ENCODE peak calls at places on chromosomes 5 and 9, in eight cellular contexts. Q is neural progenitor cell, B is DND-41, Y is mesenchymal stem cell, W is hepatocyte, M is IMR-90, Z is SK-N-SH, D is astrocyte. X is an unnamed sample.

GRCh38 chr9:83981126-83981871 is 694 bp downstream of the RMI1 start:
- DNase-seq in Q (peak), B (peak), Y (peak), W (peak), M (peak), Z (peak), D (peak), X (peak)

GRCh38 chr5:108259306-108259705 is 122.6 kb downstream of the FBXL17 start:
- DNase-seq in Q (peak), B (no peak), Y (peak), W (peak), M (peak), Z (no peak), D (peak), X (no peak)

GRCh38 chr5:154287136-154287535 is 96.6 kb downstream of the GALNT10 start:
- DNase-seq in Q (peak), B (no peak), Y (peak), W (peak), M (peak), Z (no peak), D (peak), X (no peak)

GRCh38 chr9:117315236-117315635 is 99.6 kb downstream of the ASTN2 start:
- DNase-seq in Q (no peak), B (no peak), Y (no peak), W (no peak), M (no peak), Z (no peak), D (no peak), X (no peak)

GRCh38 chr9:34405719-34406118 is 29.0 kb upstream of the MYORG start:
- DNase-seq in Q (no peak), B (no peak), Y (peak), W (no peak), M (peak), Z (no peak), D (peak), X (peak)

GRCh38 chr5:92513067-92513466 is 1068.0 kb downstream of the NR2F1-AS1 start:
- DNase-seq in Q (no peak), B (no peak), Y (no peak), W (no peak), M (peak), Z (no peak), D (no peak), X (no peak)

GRCh38 chr9:93012998-93013855 is 45.3 kb upstream of the SUSD3 start:
- DNase-seq in Q (no peak), B (no peak), Y (no peak), W (no peak), M (no peak), Z (peak), D (no peak), X (peak)

GRCh38 chr5:152686931-152687330 is 281.9 kb upstream of the NMUR2 start:
- DNase-seq in Q (peak), B (no peak), Y (no peak), W (no peak), M (no peak), Z (no peak), D (peak), X (no peak)

GRCh38 chr5:168600409-168600808 is 21.2 kb upstream of the PANK3 start:
- DNase-seq in Q (peak), B (no peak), Y (no peak), W (peak), M (no peak), Z (peak), D (no peak), X (no peak)

GRCh38 chr5:155773680-155774079 is 553.3 kb upstream of the SGCD start:
- DNase-seq in Q (no peak), B (no peak), Y (no peak), W (no peak), M (no peak), Z (no peak), D (no peak), X (no peak)

GRCh38 chr5:7872517-7873149 is 3.7 kb downstream of the MTRR start:
- DNase-seq in Q (no peak), B (no peak), Y (no peak), W (no peak), M (peak), Z (no peak), D (no peak), X (no peak)

GRCh38 chr5:95779611-95780010 is 42.9 kb downstream of the GLRX start:
- DNase-seq in Q (no peak), B (no peak), Y (peak), W (no peak), M (peak), Z (no peak), D (peak), X (no peak)

GRCh38 chr9:108836771-108837170 is 19.0 kb downstream of the ACTL7B start:
- DNase-seq in Q (peak), B (no peak), Y (no peak), W (no peak), M (no peak), Z (no peak), D (peak), X (no peak)

GRCh38 chr5:128711216-128711615 is 173.2 kb upstream of the FBN2 start:
- DNase-seq in Q (no peak), B (no peak), Y (no peak), W (no peak), M (no peak), Z (no peak), D (no peak), X (peak)

GRCh38 chr5:116571568-116572321 is 2.9 kb downstream of the SEMA6A start:
- DNase-seq in Q (peak), B (no peak), Y (peak), W (peak), M (no peak), Z (peak), D (no peak), X (peak)

GRCh38 chr9:106532616-106533015 is 330.4 kb upstream of the ZNF462 start:
- DNase-seq in Q (no peak), B (no peak), Y (no peak), W (no peak), M (no peak), Z (no peak), D (no peak), X (no peak)

GRCh38 chr5:2213121-2213730 is 330.5 kb upstream of the IRX4 start:
- DNase-seq in Q (no peak), B (no peak), Y (no peak), W (no peak), M (no peak), Z (no peak), D (no peak), X (no peak)

GRCh38 chr9:132896906-132897305 is 18.2 kb downstream of the SPACA9 start:
- DNase-seq in Q (no peak), B (no peak), Y (no peak), W (no peak), M (peak), Z (no peak), D (no peak), X (peak)

GRCh38 chr5:68353624-68354023 is 138.1 kb downstream of the PIK3R1 start:
- DNase-seq in Q (no peak), B (no peak), Y (peak), W (no peak), M (peak), Z (no peak), D (peak), X (no peak)

GRCh38 chr9:5593904-5594303 is 35.0 kb upstream of the RIC1 start:
- DNase-seq in Q (no peak), B (no peak), Y (no peak), W (no peak), M (no peak), Z (no peak), D (no peak), X (no peak)

GRCh38 chr9:94085062-94085639 is 887 bp downstream of the PTPDC1 start:
- DNase-seq in Q (no peak), B (no peak), Y (peak), W (no peak), M (peak), Z (no peak), D (peak), X (no peak)

GRCh38 chr5:43802119-43802518 is 199.1 kb downstream of the NNT start:
- DNase-seq in Q (no peak), B (no peak), Y (no peak), W (no peak), M (peak), Z (no peak), D (peak), X (peak)

GRCh38 chr9:106419737-106420136 is 443.2 kb upstream of the ZNF462 start:
- DNase-seq in Q (no peak), B (no peak), Y (no peak), W (peak), M (no peak), Z (no peak), D (peak), X (no peak)

GRCh38 chr5:129771058-129771838 is 23.4 kb downstream of the MINAR2 start:
- DNase-seq in Q (peak), B (peak), Y (peak), W (peak), M (peak), Z (peak), D (peak), X (peak)

GRCh38 chr5:133251296-133252132 is 199.7 kb downstream of the HSPA4 start:
- DNase-seq in Q (no peak), B (peak), Y (no peak), W (peak), M (no peak), Z (no peak), D (no peak), X (no peak)

GRCh38 chr9:113223963-113224362 is 2.6 kb downstream of the SLC31A1 start:
- DNase-seq in Q (no peak), B (no peak), Y (peak), W (no peak), M (peak), Z (no peak), D (peak), X (no peak)

GRCh38 chr5:86579502-86579901 is 38.2 kb upstream of the COX7C start:
- DNase-seq in Q (no peak), B (no peak), Y (no peak), W (no peak), M (no peak), Z (no peak), D (no peak), X (no peak)

GRCh38 chr5:77143998-77144836 is 57.1 kb upstream of the ZBED3 start:
- DNase-seq in Q (peak), B (peak), Y (peak), W (peak), M (peak), Z (peak), D (peak), X (peak)

DNA sequence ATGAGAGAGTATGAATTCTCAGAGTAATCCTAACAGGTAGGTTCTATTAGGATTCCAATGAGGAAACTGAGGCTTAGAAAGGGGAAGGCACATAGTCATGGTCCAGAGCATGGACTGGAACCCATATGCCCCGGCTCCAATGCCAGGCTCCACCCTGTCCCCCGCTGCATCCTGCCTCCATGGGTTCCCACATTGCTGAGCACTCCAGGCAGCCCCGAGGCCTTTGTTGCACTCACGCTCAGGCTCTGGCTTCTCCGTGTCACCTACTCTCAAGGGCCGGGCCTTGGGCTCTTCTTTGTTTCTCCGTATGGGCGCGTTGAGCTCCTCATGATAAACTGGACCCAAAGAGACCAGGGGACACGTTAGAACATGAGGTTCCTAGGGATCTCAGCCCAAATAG is 5.0 kb upstream of the TOR1A start:
- DNase-seq in Q (no peak), B (no peak), Y (no peak), W (no peak), M (no peak), Z (no peak), D (no peak), X (no peak)
- H2AFZ ChIP-seq in Q (no peak), B (no peak), Y (no peak), W (no peak), M (no peak), Z (no peak), D (no peak), X (no peak)

DNA sequence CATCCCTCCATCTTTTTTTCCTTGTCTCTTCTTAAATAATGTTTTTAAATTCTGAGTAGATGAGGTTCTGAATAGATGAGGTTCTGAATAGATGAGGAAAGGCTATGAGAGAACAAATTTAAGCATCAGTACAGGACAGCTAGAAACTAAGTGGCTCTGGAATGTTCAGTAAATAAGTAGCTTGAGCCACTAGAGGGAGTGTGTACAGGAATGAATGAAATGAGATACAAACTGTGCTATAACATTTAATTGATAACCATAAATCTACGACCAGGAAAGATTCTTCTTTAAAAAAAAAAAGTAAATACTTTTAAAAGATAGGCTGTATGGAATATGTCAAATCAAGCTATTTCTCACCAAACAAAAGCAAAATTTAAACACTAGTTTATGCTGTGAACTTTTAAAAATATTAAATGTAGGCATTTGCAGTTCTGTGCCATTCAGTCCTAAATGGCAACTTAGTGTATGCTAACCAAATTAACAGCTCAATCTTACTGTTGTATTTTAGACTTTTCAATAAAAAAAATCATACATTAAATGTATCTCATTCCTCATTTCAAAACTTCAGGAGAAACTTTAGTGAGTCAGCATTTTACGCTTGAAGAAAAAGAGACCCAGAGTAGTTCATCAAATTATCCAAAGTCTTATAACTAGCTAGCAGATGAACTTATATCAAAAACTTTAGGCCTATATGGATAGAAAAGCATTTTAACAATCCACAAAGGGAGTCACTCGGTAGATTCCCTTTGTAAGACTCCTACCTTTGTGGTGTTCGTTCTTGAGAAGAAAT is 70.4 kb upstream of the SNX2 start:
- DNase-seq in Q (peak), B (no peak), Y (peak), W (peak), M (peak), Z (peak), D (peak), X (no peak)
- H2AFZ ChIP-seq in Q (no peak), B (no peak), Y (no peak), W (no peak), M (no peak), Z (no peak), D (no peak), X (no peak)

GRCh38 chr9:116276651-116277121 is 123.1 kb downstream of the PAPPA start:
- DNase-seq in Q (peak), B (no peak), Y (no peak), W (no peak), M (no peak), Z (no peak), D (peak), X (peak)

GRCh38 chr9:116280529-116280928 is 126.9 kb downstream of the PAPPA start:
- DNase-seq in Q (no peak), B (no peak), Y (peak), W (no peak), M (peak), Z (no peak), D (peak), X (no peak)

GRCh38 chr9:116282598-116282997 is 129.0 kb downstream of the PAPPA start:
- DNase-seq in Q (peak), B (no peak), Y (no peak), W (no peak), M (no peak), Z (no peak), D (no peak), X (no peak)

GRCh38 chr9:116278326-116278725 is 124.7 kb downstream of the PAPPA start:
- DNase-seq in Q (no peak), B (no peak), Y (peak), W (no peak), M (no peak), Z (no peak), D (no peak), X (peak)

GRCh38 chr9:116279230-116279629 is 125.6 kb downstream of the PAPPA start:
- DNase-seq in Q (peak), B (no peak), Y (peak), W (peak), M (no peak), Z (no peak), D (peak), X (no peak)
- H2AFZ ChIP-seq in Q (no peak), B (no peak), Y (no peak), W (no peak), M (no peak), Z (no peak), D (no peak), X (no peak)

GRCh38 chr5:143739741-143740140 is 72.2 kb upstream of the HMHB1 start:
- DNase-seq in Q (no peak), B (no peak), Y (no peak), W (no peak), M (peak), Z (no peak), D (peak), X (no peak)

GRCh38 chr5:143738415-143739401 is 73.3 kb upstream of the HMHB1 start:
- DNase-seq in Q (no peak), B (no peak), Y (no peak), W (no peak), M (peak), Z (no peak), D (no peak), X (no peak)

GRCh38 chr5:143737073-143737472 is 74.9 kb upstream of the HMHB1 start:
- DNase-seq in Q (no peak), B (no peak), Y (no peak), W (no peak), M (no peak), Z (no peak), D (no peak), X (no peak)

GRCh38 chr5:143742951-143743350 is 69.0 kb upstream of the HMHB1 start:
- DNase-seq in Q (no peak), B (no peak), Y (no peak), W (no peak), M (no peak), Z (no peak), D (no peak), X (no peak)

GRCh38 chr5:143741418-143741817 is 70.5 kb upstream of the HMHB1 start:
- DNase-seq in Q (no peak), B (peak), Y (no peak), W (no peak), M (no peak), Z (no peak), D (no peak), X (no peak)
- H2AFZ ChIP-seq in Q (no peak), B (peak), Y (no peak), W (no peak), M (no peak), Z (no peak), D (no peak), X (no peak)

DNA sequence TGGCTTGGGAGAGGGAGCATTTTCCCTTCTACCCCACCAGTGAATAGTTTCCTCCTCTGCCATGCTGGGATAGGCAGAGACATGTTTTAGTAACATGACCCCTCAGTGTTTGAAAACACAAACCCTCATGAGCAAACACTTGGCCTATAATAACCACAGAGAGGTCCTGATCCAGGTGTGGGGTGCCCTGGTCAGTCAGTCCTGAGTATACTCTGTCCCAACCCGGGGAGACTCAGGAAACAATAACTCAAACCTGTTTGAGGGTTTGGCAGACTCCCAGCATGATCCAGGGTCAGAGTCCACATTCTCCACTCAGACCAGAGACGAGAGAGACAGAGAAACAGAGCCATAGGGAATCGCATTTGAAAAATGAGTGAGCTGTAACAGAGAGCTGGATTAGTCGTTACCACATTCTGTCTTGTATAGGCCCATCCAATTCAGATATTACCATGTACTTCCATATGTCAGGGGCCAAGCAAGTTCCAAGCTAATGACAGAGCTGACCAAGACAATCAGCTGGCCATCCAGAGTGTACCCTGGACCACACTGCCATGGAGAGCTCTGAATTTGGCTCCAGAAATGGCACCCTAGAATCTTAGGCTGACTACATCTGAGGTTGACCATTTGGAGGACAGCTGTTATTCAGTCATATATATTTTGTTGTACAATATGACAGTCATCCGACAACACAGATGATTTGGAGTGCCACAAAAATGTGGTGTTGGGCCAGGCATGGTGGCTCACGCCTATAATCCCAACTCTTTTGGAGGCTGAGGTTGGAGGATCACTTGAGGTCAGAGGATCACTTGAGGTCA is 4.2 kb upstream of the CA9 start:
- DNase-seq in Q (no peak), B (no peak), Y (peak), W (peak), M (peak), Z (no peak), D (peak), X (no peak)
- H2AFZ ChIP-seq in Q (no peak), B (no peak), Y (no peak), W (peak), M (peak), Z (peak), D (no peak), X (no peak)

X was measured in osteoblast.